ENCODE peak calls at places on chromosomes 2 and 18, in ten cellular contexts. P is endodermal cell; N is GM23338; D is cardiac muscle cell; W is CD8-positive, alpha-beta T cell; L is tibial artery; M is neuronal stem cell; J is left ventricle myocardium inferior; Y is thyroid gland; R is aorta. V is an unnamed sample.

GRCh38 chr2:18378020-18378653 is 182.3 kb downstream of the RDH14 start:
- DNase-seq in P (peak; percentile 73), N (peak; percentile 65), D (peak; percentile 60), W (peak; percentile 23), L (no peak), M (peak; percentile 56), J (no peak), Y (peak; percentile 13), R (no peak), V (no peak)

GRCh38 chr2:10057231-10058107 is 14.1 kb downstream of the KLF11 start:
- DNase-seq in P (peak; percentile 98), N (peak; percentile 95), D (peak; percentile 89), W (no peak), L (no peak), M (no peak), J (peak; percentile 78), Y (peak; percentile 62), R (peak; percentile 84), V (peak; percentile 88)

GRCh38 chr18:46407471-46408166 is 249.4 kb downstream of the LOXHD1 start:
- DNase-seq in P (no peak), N (no peak), D (peak; percentile 33), W (no peak), L (no peak), M (no peak), J (no peak), Y (no peak), R (peak; percentile 78), V (peak; percentile 7)

GRCh38 chr2:192195548-192196418 is 1.1 kb upstream of the TMEFF2 start:
- DNase-seq in P (peak; percentile 87), N (peak; percentile 69), D (peak; percentile 42), W (no peak), L (peak; percentile 59), M (peak; percentile 73), J (peak; percentile 10), Y (peak; percentile 14), R (peak; percentile 72), V (peak; percentile 63)

GRCh38 chr2:109417701-109418335 is 195.9 kb downstream of the SEPTIN10 start:
- DNase-seq in P (no peak), N (no peak), D (no peak), W (no peak), L (no peak), M (no peak), J (no peak), Y (no peak), R (no peak), V (peak; percentile 52)

GRCh38 chr2:19979932-19980331 is 10.0 kb downstream of the WDR35 start:
- DNase-seq in P (no peak), N (no peak), D (peak; percentile 12), W (no peak), L (no peak), M (no peak), J (no peak), Y (no peak), R (no peak), V (no peak)

GRCh38 chr18:34746614-34747013 is 36.5 kb downstream of the DTNA start:
- DNase-seq in P (no peak), N (no peak), D (no peak), W (no peak), L (no peak), M (no peak), J (no peak), Y (peak; percentile 50), R (no peak), V (no peak)

GRCh38 chr2:601387-601698 is 75.9 kb downstream of the TMEM18 start:
- DNase-seq in P (peak; percentile 23), N (no peak), D (no peak), W (no peak), L (no peak), M (no peak), J (no peak), Y (no peak), R (peak; percentile 46), V (no peak)

GRCh38 chr18:62409821-62410220 is 84.7 kb downstream of the TNFRSF11A start:
- DNase-seq in P (no peak), N (no peak), D (no peak), W (no peak), L (no peak), M (no peak), J (no peak), Y (no peak), R (no peak), V (no peak)

GRCh38 chr2:210568108-210568507 is 11.7 kb downstream of the CPS1 start:
- DNase-seq in P (no peak), N (peak; percentile 78), D (no peak), W (no peak), L (no peak), M (no peak), J (no peak), Y (no peak), R (no peak), V (no peak)

GRCh38 chr2:70160545-70160944 is 30.3 kb downstream of the C2orf42 start:
- DNase-seq in P (no peak), N (no peak), D (no peak), W (no peak), L (no peak), M (no peak), J (no peak), Y (no peak), R (no peak), V (no peak)

GRCh38 chr2:158781562-158781961 is 13.6 kb upstream of the DAPL1 start:
- DNase-seq in P (no peak), N (no peak), D (peak; percentile 81), W (no peak), L (no peak), M (no peak), J (no peak), Y (no peak), R (no peak), V (no peak)

GRCh38 chr18:46220116-46220515 is 115.9 kb downstream of the HAUS1 start:
- DNase-seq in P (no peak), N (no peak), D (peak; percentile 30), W (no peak), L (no peak), M (no peak), J (no peak), Y (no peak), R (no peak), V (no peak)

GRCh38 chr2:64140665-64141064 is 3.6 kb downstream of the PELI1 start:
- DNase-seq in P (no peak), N (no peak), D (no peak), W (no peak), L (no peak), M (no peak), J (no peak), Y (no peak), R (no peak), V (no peak)

GRCh38 chr2:64144057-64145013 is at the start of gene PELI1:
- DNase-seq in P (peak; percentile 99), N (peak; percentile 99), D (peak; percentile 99), W (peak; percentile 88), L (peak; percentile 98), M (peak; percentile 97), J (peak; percentile 94), Y (peak; percentile 94), R (peak; percentile 99), V (peak; percentile 99)

GRCh38 chr2:64143154-64144056 is 815 bp downstream of the PELI1 start:
- DNase-seq in P (peak; percentile 72), N (peak; percentile 75), D (peak; percentile 59), W (peak; percentile 32), L (no peak), M (peak; percentile 62), J (peak; percentile 33), Y (peak; percentile 28), R (no peak), V (no peak)

GRCh38 chr2:64142817-64143153 is 1.4 kb downstream of the PELI1 start:
- DNase-seq in P (no peak), N (no peak), D (no peak), W (no peak), L (no peak), M (no peak), J (no peak), Y (no peak), R (no peak), V (no peak)

GRCh38 chr2:64141711-64142405 is 2.4 kb downstream of the PELI1 start:
- DNase-seq in P (no peak), N (peak; percentile 21), D (peak; percentile 54), W (no peak), L (no peak), M (no peak), J (no peak), Y (no peak), R (no peak), V (no peak)
- H3K4me1 ChIP-seq in P (peaks cover 5% of the 10 kb centered on the region), N (peaks cover 39% of the 10 kb centered on the region), D (peaks cover 23% of the 10 kb centered on the region), W (peaks cover 23% of the 10 kb centered on the region), L (peaks cover 51% of the 10 kb centered on the region), M (peaks cover 9% of the 10 kb centered on the region), J (peaks cover 56% of the 10 kb centered on the region), Y (peaks cover 16% of the 10 kb centered on the region), R (no peaks in the 10 kb centered on the region), V (peaks cover 2% of the 10 kb centered on the region)

GRCh38 chr2:64453710-64454315 is at the start of gene LGALSL:
- DNase-seq in P (peak; percentile 95), N (peak; percentile 88), D (peak; percentile 57), W (peak; percentile 12), L (peak; percentile 93), M (peak; percentile 76), J (peak; percentile 78), Y (peak; percentile 85), R (peak; percentile 92), V (peak; percentile 93)
- H3K4me1 ChIP-seq in P (peaks cover 4% of the 10 kb centered on the region), N (peaks cover 48% of the 10 kb centered on the region), D (peaks cover 4% of the 10 kb centered on the region), W (no peaks in the 10 kb centered on the region), L (peaks cover 25% of the 10 kb centered on the region), M (peaks cover 7% of the 10 kb centered on the region), J (peaks cover 43% of the 10 kb centered on the region), Y (peaks cover 22% of the 10 kb centered on the region), R (no peaks in the 10 kb centered on the region), V (peaks cover 9% of the 10 kb centered on the region)

GRCh38 chr18:48829443-48830149 is 121.2 kb downstream of the SMAD7 start:
- DNase-seq in P (peak; percentile 83), N (peak; percentile 70), D (no peak), W (no peak), L (peak; percentile 81), M (no peak), J (no peak), Y (peak; percentile 56), R (peak; percentile 80), V (peak; percentile 78)

GRCh38 chr18:48826806-48827205 is 124.0 kb downstream of the SMAD7 start:
- DNase-seq in P (peak; percentile 26), N (no peak), D (no peak), W (no peak), L (peak; percentile 53), M (no peak), J (no peak), Y (no peak), R (peak; percentile 67), V (peak; percentile 46)

GRCh38 chr18:48828713-48829442 is 121.9 kb downstream of the SMAD7 start:
- DNase-seq in P (peak; percentile 59), N (no peak), D (no peak), W (peak; percentile 5), L (peak; percentile 72), M (no peak), J (no peak), Y (peak; percentile 22), R (peak; percentile 74), V (peak; percentile 81)

GRCh38 chr18:48827321-48828200 is 123.2 kb downstream of the SMAD7 start:
- DNase-seq in P (peak; percentile 81), N (peak; percentile 76), D (peak; percentile 70), W (peak; percentile 4), L (peak; percentile 68), M (peak; percentile 55), J (no peak), Y (peak; percentile 61), R (peak; percentile 54), V (peak; percentile 67)

GRCh38 chr18:48828201-48828580 is 122.6 kb downstream of the SMAD7 start:
- DNase-seq in P (no peak), N (no peak), D (no peak), W (no peak), L (no peak), M (no peak), J (no peak), Y (no peak), R (no peak), V (no peak)
- H3K4me1 ChIP-seq in P (peaks cover 21% of the 10 kb centered on the region), N (peaks cover 36% of the 10 kb centered on the region), D (peaks cover 86% of the 10 kb centered on the region), W (peaks cover 14% of the 10 kb centered on the region), L (peaks cover 90% of the 10 kb centered on the region), M (peaks cover 46% of the 10 kb centered on the region), J (peaks cover 69% of the 10 kb centered on the region), Y (peaks cover 79% of the 10 kb centered on the region), R (peaks cover 19% of the 10 kb centered on the region), V (peaks cover 37% of the 10 kb centered on the region)

GRCh38 chr2:85049236-85049635 is 78.3 kb downstream of the KCMF1 start:
- DNase-seq in P (no peak), N (no peak), D (no peak), W (no peak), L (no peak), M (no peak), J (no peak), Y (no peak), R (no peak), V (no peak)
- H3K4me1 ChIP-seq in P (no peaks in the 10 kb centered on the region), N (peaks cover 15% of the 10 kb centered on the region), D (no peaks in the 10 kb centered on the region), W (no peaks in the 10 kb centered on the region), L (no peaks in the 10 kb centered on the region), M (peaks cover 4% of the 10 kb centered on the region), J (peaks cover 8% of the 10 kb centered on the region), Y (no peaks in the 10 kb centered on the region), R (no peaks in the 10 kb centered on the region), V (no peaks in the 10 kb centered on the region)